ENCODE peak calls at places on chromosome 12, in eight cellular contexts. H is GM12878, I is transverse colon, L is A549, Z is HepG2, C is ovary, X is H1, R is upper lobe of left lung. G is an unnamed sample.
A peak's percentile ranks its signal among the peaks of the same experiment; 100 is the strongest.

GRCh38 chr12:6471992-6472366 is 1.5 kb upstream of the VAMP1 start:
- DNase-seq in R (no peak), L (no peak), C (no peak), X (no peak), I (no peak), H (no peak), Z (no peak), G (no peak)

GRCh38 chr12:685388-685787 is 22.1 kb upstream of the NINJ2 start:
- DNase-seq in X (no peak), H (peak; percentile 88), Z (no peak), C (no peak), R (peak; percentile 34), I (peak; percentile 47), L (peak; percentile 42), G (no peak)

GRCh38 chr12:93107943-93108342 is 178.8 kb upstream of the EEA1 start:
- DNase-seq in H (no peak), R (no peak), C (no peak), I (no peak), L (no peak), X (no peak), Z (no peak), G (no peak)

GRCh38 chr12:52076811-52077210 is 2.7 kb upstream of the SMIM41 start:
- DNase-seq in L (no peak), X (no peak), C (no peak), H (no peak), I (no peak), Z (no peak), R (no peak), G (no peak)

GRCh38 chr12:40632933-40633332 is 59.3 kb upstream of the CNTN1 start:
- DNase-seq in X (no peak), C (no peak), Z (no peak), H (no peak), L (no peak), R (no peak), I (no peak), G (no peak)

GRCh38 chr12:124588689-124589318 is 21.4 kb upstream of the NCOR2 start:
- DNase-seq in Z (no peak), X (no peak), C (no peak), L (no peak), R (peak; percentile 72), H (no peak), I (no peak), G (peak; percentile 81)

GRCh38 chr12:123498126-123498825 is 35.2 kb downstream of the RILPL1 start:
- DNase-seq in X (no peak), I (no peak), C (no peak), R (no peak), H (no peak), L (peak; percentile 21), Z (peak; percentile 61), G (no peak)

GRCh38 chr12:55626154-55626553 is 10.5 kb upstream of the OR10P1 start:
- DNase-seq in R (no peak), H (no peak), L (no peak), C (no peak), X (no peak), Z (no peak), I (no peak), G (no peak)

GRCh38 chr12:118746960-118747359 is 234.4 kb upstream of the SRRM4 start:
- DNase-seq in R (no peak), L (no peak), X (no peak), Z (no peak), C (no peak), H (no peak), I (no peak), G (no peak)

GRCh38 chr12:13628067-13628466 is 353.3 kb downstream of the GRIN2B start:
- DNase-seq in X (no peak), Z (no peak), C (no peak), H (no peak), R (no peak), I (no peak), L (no peak), G (no peak)

GRCh38 chr12:90653051-90653450 is 301.9 kb downstream of the CCER1 start:
- DNase-seq in R (no peak), H (no peak), Z (no peak), I (no peak), C (no peak), L (no peak), X (no peak), G (no peak)

GRCh38 chr12:21642707-21643389 is 14.8 kb downstream of the LDHB start:
- DNase-seq in H (no peak), I (no peak), X (no peak), Z (no peak), L (no peak), C (no peak), R (no peak), G (no peak)

GRCh38 chr12:6376079-6376941 is 947 bp upstream of the SCNN1A start:
- DNase-seq in L (peak; percentile 78), R (peak; percentile 95), H (no peak), Z (peak; percentile 64), I (peak; percentile 75), X (peak; percentile 74), C (peak; percentile 62), G (peak; percentile 85)

GRCh38 chr12:52496590-52497071 is 3.6 kb upstream of the KRT6A start:
- DNase-seq in L (peak; percentile 62), I (no peak), C (no peak), R (no peak), H (no peak), Z (no peak), X (no peak), G (no peak)

GRCh38 chr12:74780458-74781241 is 243.0 kb downstream of the ATXN7L3B start:
- DNase-seq in I (no peak), C (no peak), R (no peak), Z (no peak), X (no peak), H (no peak), L (no peak), G (no peak)

GRCh38 chr12:100927825-100928224 is 133.2 kb downstream of the ANO4 start:
- DNase-seq in R (no peak), H (no peak), X (no peak), I (no peak), L (no peak), C (no peak), Z (no peak), G (no peak)

GRCh38 chr12:65259501-65259900 is 19.0 kb upstream of the MSRB3 start:
- DNase-seq in C (no peak), Z (no peak), H (no peak), I (no peak), L (no peak), R (no peak), X (no peak), G (no peak)

GRCh38 chr12:26803552-26803951 is 29.4 kb downstream of the ITPR2 start:
- DNase-seq in X (no peak), H (no peak), C (no peak), L (peak; percentile 5), R (no peak), Z (no peak), I (no peak), G (no peak)

GRCh38 chr12:111034911-111035577 is 114.7 kb upstream of the MYL2 start:
- DNase-seq in L (peak; percentile 29), H (no peak), X (peak; percentile 76), C (no peak), R (no peak), Z (no peak), I (no peak), G (no peak)

DNA sequence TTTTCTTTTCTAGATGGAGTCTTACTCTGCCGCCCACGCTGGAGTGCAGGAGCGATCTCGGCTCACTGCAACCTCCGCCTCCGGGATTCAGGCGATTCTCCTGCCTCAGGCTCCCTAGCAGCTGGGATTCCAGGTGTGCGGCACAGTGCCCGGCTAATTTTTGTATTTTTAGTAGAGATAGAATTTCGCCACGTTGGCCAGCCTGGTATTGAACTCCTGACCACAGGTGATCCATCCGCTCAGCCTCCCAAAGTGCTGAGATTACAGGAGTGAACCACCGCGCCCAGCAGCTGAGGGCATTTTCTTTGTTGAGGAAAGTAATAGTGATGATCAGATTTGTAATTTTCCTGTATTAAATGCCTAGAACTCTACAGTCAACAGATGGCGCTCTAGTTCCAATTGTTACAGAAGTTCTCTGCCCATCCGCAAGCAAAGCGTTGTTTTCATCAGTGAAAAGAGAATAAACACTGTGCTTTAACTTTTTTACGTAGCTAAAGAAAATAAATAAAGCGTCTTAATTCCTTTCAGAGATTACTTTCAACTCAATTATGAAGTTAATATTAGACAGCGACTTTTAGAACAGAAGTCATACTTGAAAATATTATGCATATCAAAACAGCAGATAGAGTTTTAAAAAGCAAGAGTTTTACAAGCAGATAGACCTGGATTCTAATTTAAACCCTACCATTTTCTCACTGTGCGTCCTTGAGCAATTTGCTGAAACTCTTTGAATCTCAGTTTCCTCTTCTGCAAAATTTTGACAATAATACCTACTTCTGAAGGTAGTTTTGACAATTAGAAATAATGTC is 335.1 kb downstream of the DUSP6 start:
- DNase-seq in C (peak; percentile 12), X (peak; percentile 51), I (no peak), L (peak; percentile 82), Z (peak; percentile 44), H (no peak), R (peak; percentile 22), G (peak; percentile 61)
- TF ChIP-seq EP300 in C (no peak), X (no peak), I (no peak), L (no peak), Z (no peak), H (no peak), R (no peak), G (no peak)

GRCh38 chr12:2324375-2324774 is 271.6 kb downstream of the CACNA1C start:
- DNase-seq in L (no peak), C (no peak), R (no peak), H (no peak), X (no peak), Z (no peak), I (peak; percentile 65), G (peak; percentile 81)
- TF ChIP-seq EP300 in L (no peak), C (no peak), R (no peak), H (no peak), X (no peak), Z (no peak), I (no peak), G (no peak)

DNA sequence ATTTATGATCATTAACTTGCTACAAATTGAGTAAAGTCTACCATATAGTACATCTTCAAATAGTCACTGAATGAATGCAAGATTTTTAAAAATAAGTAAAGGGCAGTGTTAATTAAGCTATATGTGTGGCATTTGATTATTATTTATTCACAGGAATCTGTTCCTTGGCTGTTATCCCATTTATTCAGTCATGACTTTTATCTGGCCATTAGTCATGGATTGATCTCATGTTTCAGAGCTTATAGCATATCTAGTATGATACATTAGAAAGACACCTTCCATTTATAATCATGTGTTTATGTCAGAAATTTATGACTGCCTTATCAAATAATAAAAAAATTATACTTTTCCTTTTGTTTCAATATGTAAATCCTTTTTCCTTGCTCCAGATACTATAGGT is 248.0 kb upstream of the PDE3A start:
- DNase-seq in X (no peak), C (no peak), I (no peak), H (no peak), R (no peak), L (no peak), Z (no peak), G (no peak)
- TF ChIP-seq EP300 in X (no peak), C (no peak), I (no peak), H (no peak), R (no peak), L (no peak), Z (no peak), G (no peak)

GRCh38 chr12:99332936-99333591 is 314.5 kb upstream of the GARIN6 start:
- DNase-seq in H (no peak), R (no peak), L (no peak), Z (no peak), C (no peak), I (no peak), X (no peak), G (no peak)

GRCh38 chr12:99339663-99340062 is 307.9 kb upstream of the GARIN6 start:
- DNase-seq in L (no peak), R (no peak), I (no peak), C (no peak), H (no peak), X (no peak), Z (no peak), G (no peak)

GRCh38 chr12:99334737-99335136 is 312.8 kb upstream of the GARIN6 start:
- DNase-seq in H (no peak), X (no peak), Z (no peak), C (no peak), I (no peak), R (no peak), L (no peak), G (no peak)
- TF ChIP-seq EP300 in H (no peak), X (no peak), Z (no peak), C (no peak), I (no peak), R (no peak), L (no peak), G (no peak)

G was measured in sigmoid colon.